ENCODE peak calls at places on chromosome 2, in nine cellular contexts. R is RWPE1, M is T-cell, N is retina, L is hippocampal formation, X is fibroblast of lung, C is renal cortical epithelial cell, W is M059J, B is HFFc6. U is an unnamed sample.

GRCh38 chr2:239864247-239865058 is 160.7 kb downstream of the NDUFA10 start:
- DNase-seq in W (no peak), C (no peak), M (no peak), R (no peak), L (no peak), B (no peak), N (no peak), X (no peak), U (no peak)

GRCh38 chr2:22355816-22356433 is 1029.1 kb upstream of the KLHL29 start:
- DNase-seq in W (peak; percentile 5), M (no peak), R (peak; percentile 20), L (peak; percentile 46), B (no peak), C (peak; percentile 7), X (no peak), N (peak; percentile 69), U (peak; percentile 7)

GRCh38 chr2:120857422-120857821 is 121.8 kb downstream of the GLI2 start:
- DNase-seq in X (no peak), M (no peak), R (no peak), B (no peak), C (no peak), N (no peak), L (no peak), W (no peak), U (no peak)

GRCh38 chr2:77520981-77521380 is 1.2 kb downstream of the LRRTM4 start:
- DNase-seq in L (no peak), C (peak; percentile 4), N (peak; percentile 49), X (no peak), B (no peak), W (no peak), R (no peak), M (no peak), U (no peak)

GRCh38 chr2:222433381-222434173 is 9.2 kb downstream of the SGPP2 start:
- DNase-seq in C (peak; percentile 97), N (no peak), R (no peak), B (no peak), L (no peak), X (no peak), M (no peak), W (no peak), U (peak; percentile 7)

GRCh38 chr2:96087130-96087529 is 29.2 kb downstream of the ADRA2B start:
- DNase-seq in M (no peak), X (no peak), W (no peak), R (no peak), N (no peak), C (no peak), L (no peak), B (no peak), U (no peak)

GRCh38 chr2:143452817-143453462 is 323.7 kb downstream of the ARHGAP15 start:
- DNase-seq in L (no peak), X (no peak), B (no peak), R (no peak), N (no peak), M (peak; percentile 26), C (no peak), W (no peak), U (no peak)

GRCh38 chr2:232526296-232527055 is 516 bp downstream of the CHRND start:
- DNase-seq in C (no peak), X (no peak), L (no peak), B (no peak), M (no peak), W (no peak), N (peak; percentile 53), R (no peak), U (no peak)

GRCh38 chr2:169507698-169508097 is 1.8 kb upstream of the KLHL41 start:
- DNase-seq in L (no peak), X (peak; percentile 61), C (peak; percentile 81), R (peak; percentile 72), M (no peak), W (peak; percentile 72), B (peak; percentile 55), N (no peak), U (peak; percentile 64)

GRCh38 chr2:30293303-30293912 is 62.1 kb downstream of the LBH start:
- DNase-seq in X (peak; percentile 98), L (no peak), R (peak; percentile 24), M (no peak), N (no peak), B (peak; percentile 70), C (peak; percentile 96), W (peak; percentile 94), U (no peak)

GRCh38 chr2:73832905-73833304 is 4.1 kb downstream of the STAMBP start:
- DNase-seq in W (peak; percentile 28), X (peak; percentile 41), R (no peak), B (no peak), M (no peak), C (peak; percentile 45), N (no peak), L (no peak), U (no peak)

GRCh38 chr2:200276472-200276871 is 30.0 kb upstream of the SPATS2L start:
- DNase-seq in X (no peak), W (no peak), L (no peak), R (no peak), C (no peak), M (no peak), N (no peak), B (no peak), U (no peak)

GRCh38 chr2:231347081-231347480 is 48.4 kb upstream of the B3GNT7 start:
- DNase-seq in R (no peak), N (no peak), X (no peak), M (no peak), W (no peak), B (no peak), C (no peak), L (no peak), U (no peak)

GRCh38 chr2:45616663-45617411 is 5.8 kb upstream of the SRBD1 start:
- DNase-seq in W (peak; percentile 79), R (peak; percentile 12), N (no peak), B (peak; percentile 54), M (no peak), X (peak; percentile 69), C (peak; percentile 45), L (no peak), U (no peak)

GRCh38 chr2:152421521-152422367 is 86.8 kb downstream of the FMNL2 start:
- DNase-seq in B (peak; percentile 98), X (peak; percentile 99), M (no peak), L (no peak), W (peak; percentile 96), N (no peak), C (peak; percentile 99), R (peak; percentile 92), U (no peak)

GRCh38 chr2:81283081-81283480 is 978.5 kb upstream of the LRRTM1 start:
- DNase-seq in L (no peak), M (no peak), R (no peak), B (no peak), C (peak; percentile 4), W (peak; percentile 12), X (no peak), N (no peak), U (no peak)

GRCh38 chr2:120732506-120733237 is 3.0 kb upstream of the GLI2 start:
- DNase-seq in M (no peak), R (no peak), L (no peak), X (no peak), B (no peak), W (no peak), C (no peak), N (no peak), U (no peak)

GRCh38 chr2:230443540-230443939 is 27.5 kb downstream of the SP100 start:
- DNase-seq in C (peak; percentile 31), X (peak; percentile 61), R (no peak), B (peak; percentile 77), W (peak; percentile 84), N (no peak), L (no peak), M (no peak), U (no peak)

GRCh38 chr2:43293744-43294695 is 67.6 kb upstream of the ZFP36L2 start:
- DNase-seq in R (peak; percentile 89), L (no peak), B (peak; percentile 95), C (peak; percentile 100), N (no peak), W (peak; percentile 97), X (peak; percentile 99), M (no peak), U (no peak)

GRCh38 chr2:98539056-98539735 is 69.1 kb downstream of the COA5 start:
- DNase-seq in W (no peak), L (no peak), M (no peak), R (no peak), N (no peak), B (no peak), C (no peak), X (no peak), U (no peak)

GRCh38 chr2:204315236-204315662 is 230.0 kb upstream of the PARD3B start:
- DNase-seq in N (no peak), B (no peak), X (peak; percentile 84), C (peak; percentile 90), M (no peak), W (peak; percentile 85), R (peak; percentile 2), L (peak; percentile 5), U (no peak)

GRCh38 chr2:217301142-217301541 is 441.3 kb upstream of the TNP1 start:
- DNase-seq in C (no peak), N (no peak), R (no peak), B (no peak), W (no peak), L (no peak), M (no peak), X (no peak), U (no peak)

GRCh38 chr2:231914077-231914690 is 12.0 kb downstream of the NPPC start:
- DNase-seq in L (no peak), X (no peak), W (no peak), B (no peak), M (no peak), N (no peak), C (no peak), R (no peak), U (no peak)

GRCh38 chr2:206971805-206972204 is 32.5 kb downstream of the CPO start:
- DNase-seq in C (no peak), B (peak; percentile 59), M (no peak), N (no peak), X (no peak), W (no peak), L (no peak), R (no peak), U (no peak)

GRCh38 chr2:111226797-111227700 is 106.3 kb downstream of the BCL2L11 start:
- DNase-seq in R (no peak), N (no peak), B (peak; percentile 27), M (no peak), W (peak; percentile 63), X (peak; percentile 61), C (peak; percentile 11), L (no peak), U (no peak)

GRCh38 chr2:190718652-190719526 is 70.0 kb downstream of the NAB1 start:
- DNase-seq in N (no peak), M (no peak), W (peak; percentile 98), R (peak; percentile 85), X (peak; percentile 80), B (peak; percentile 43), C (peak; percentile 98), L (no peak), U (no peak)

GRCh38 chr2:205115516-205115915 is 566.8 kb upstream of the NRP2 start:
- DNase-seq in W (no peak), C (no peak), N (no peak), L (no peak), B (no peak), R (no peak), X (no peak), M (no peak), U (no peak)

GRCh38 chr2:209425082-209426071 is 1.5 kb downstream of the MAP2 start:
- DNase-seq in X (peak; percentile 51), L (no peak), C (peak; percentile 67), R (peak; percentile 46), M (no peak), N (peak; percentile 63), B (peak; percentile 43), W (peak; percentile 52), U (peak; percentile 38)

GRCh38 chr2:118856978-118857676 is 9.7 kb upstream of the EN1 start:
- DNase-seq in X (no peak), C (no peak), N (peak; percentile 75), R (no peak), L (no peak), B (no peak), W (no peak), M (no peak), U (no peak)

GRCh38 chr2:172270278-172271079 is 156.9 kb upstream of the ITGA6 start:
- DNase-seq in R (no peak), W (no peak), M (peak; percentile 15), B (no peak), L (no peak), C (peak; percentile 9), N (no peak), X (no peak), U (no peak)

GRCh38 chr2:219701847-219702634 is 74.6 kb downstream of the SLC4A3 start:
- DNase-seq in R (no peak), C (no peak), N (no peak), X (peak; percentile 79), W (peak; percentile 63), M (no peak), L (peak; percentile 2), B (no peak), U (no peak)

U was measured in COR-L47.